ENCODE peak calls at places on chromosomes 4 and X, in ten cellular contexts. K is NCI-H510A treated with DMSO at 0.1 percent for 48 hours; X is smooth muscle cell of the brain vasculature; I is HEK293T; G is coronary artery; L is T-helper 2 cell; N is A549; O is cardiac fibroblast; C is stimulated activated CD4-positive, alpha-beta T cell treated with anti-CD3 and anti-CD28 coated beads, Interleukin-4, amount 100 ng/mL, for 1 hour; R is SW 1271. E is an unnamed sample.

GRCh38 chrX:38342853-38343778 is 9.3 kb upstream of the OTC start:
- DNase-seq in K (no peak), X (no peak), I (no peak), G (no peak), L (no peak), N (no peak), O (no peak), C (no peak), R (no peak), E (no peak)

GRCh38 chr4:6957994-6958393 is 48.4 kb downstream of the TBC1D14 start:
- DNase-seq in K (no peak), X (no peak), I (no peak), G (no peak), L (no peak), N (no peak), O (no peak), C (no peak), R (no peak), E (no peak)

GRCh38 chr4:26893491-26893890 is 32.9 kb downstream of the STIM2 start:
- DNase-seq in K (no peak), X (no peak), I (no peak), G (no peak), L (no peak), N (no peak), O (no peak), C (no peak), R (no peak), E (no peak)

GRCh38 chr4:184453402-184454160 is 20.8 kb downstream of the IRF2 start:
- DNase-seq in K (no peak), X (no peak), I (peak), G (peak), L (no peak), N (no peak), O (peak), C (peak), R (peak), E (peak)

GRCh38 chr4:171954650-171955049 is 141.4 kb downstream of the GALNTL6 start:
- DNase-seq in K (no peak), X (no peak), I (no peak), G (no peak), L (no peak), N (no peak), O (no peak), C (no peak), R (no peak), E (no peak)

GRCh38 chr4:65669981-65670330 is 333 bp downstream of the EPHA5 start:
- DNase-seq in K (peak), X (no peak), I (no peak), G (no peak), L (no peak), N (no peak), O (no peak), C (no peak), R (no peak), E (no peak)

GRCh38 chr4:26406346-26406975 is 83.8 kb downstream of the CCKAR start:
- DNase-seq in K (no peak), X (no peak), I (no peak), G (no peak), L (no peak), N (no peak), O (peak), C (no peak), R (no peak), E (no peak)

GRCh38 chr4:87505862-87506261 is 23.3 kb downstream of the SPARCL1 start:
- DNase-seq in K (no peak), X (no peak), I (no peak), G (no peak), L (no peak), N (no peak), O (no peak), C (no peak), R (no peak), E (no peak)

GRCh38 chr4:184599492-184600135 is 49.6 kb downstream of the CASP3 start:
- DNase-seq in K (no peak), X (peak), I (no peak), G (no peak), L (no peak), N (no peak), O (peak), C (no peak), R (no peak), E (no peak)

GRCh38 chr4:65623509-65623908 is 46.8 kb downstream of the EPHA5 start:
- DNase-seq in K (no peak), X (no peak), I (no peak), G (no peak), L (no peak), N (no peak), O (peak), C (no peak), R (peak), E (no peak)

GRCh38 chr4:83605744-83606172 is 69.8 kb downstream of the GPAT3 start:
- DNase-seq in K (no peak), X (no peak), I (no peak), G (no peak), L (no peak), N (no peak), O (no peak), C (no peak), R (no peak), E (no peak)

GRCh38 chrX:84634201-84634782 is 132.0 kb upstream of the HDX start:
- DNase-seq in K (no peak), X (no peak), I (no peak), G (no peak), L (no peak), N (no peak), O (no peak), C (no peak), R (no peak), E (no peak)

GRCh38 chrX:69396916-69397315 is 107.2 kb upstream of the NALF2 start:
- DNase-seq in K (no peak), X (no peak), I (no peak), G (no peak), L (no peak), N (no peak), O (no peak), C (no peak), R (no peak), E (peak)

GRCh38 chr4:113020966-113021365 is 28.5 kb upstream of the ANK2 start:
- DNase-seq in K (no peak), X (no peak), I (no peak), G (no peak), L (no peak), N (no peak), O (peak), C (no peak), R (no peak), E (no peak)

GRCh38 chr4:140556372-140557085 is 12.2 kb downstream of the UCP1 start:
- DNase-seq in K (no peak), X (no peak), I (no peak), G (no peak), L (no peak), N (no peak), O (no peak), C (no peak), R (no peak), E (no peak)

GRCh38 chr4:2165391-2165790 is 76.5 kb downstream of the HAUS3 start:
- DNase-seq in K (no peak), X (no peak), I (no peak), G (no peak), L (no peak), N (no peak), O (no peak), C (no peak), R (no peak), E (no peak)

GRCh38 chr4:7815562-7815961 is 124.1 kb downstream of the AFAP1 start:
- DNase-seq in K (no peak), X (no peak), I (no peak), G (peak), L (no peak), N (no peak), O (peak), C (no peak), R (no peak), E (no peak)

GRCh38 chr4:16890651-16891050 is 7.8 kb downstream of the LDB2 start:
- DNase-seq in K (no peak), X (no peak), I (no peak), G (no peak), L (no peak), N (no peak), O (no peak), C (no peak), R (no peak), E (no peak)

GRCh38 chrX:3166670-3167455 is 125.6 kb downstream of the ARSF start:
- DNase-seq in K (no peak), X (no peak), I (no peak), G (no peak), L (no peak), N (no peak), O (no peak), C (no peak), R (no peak), E (no peak)

GRCh38 chr4:65472531-65472930 is 197.8 kb downstream of the EPHA5 start:
- DNase-seq in K (no peak), X (no peak), I (no peak), G (no peak), L (no peak), N (no peak), O (no peak), C (no peak), R (no peak), E (no peak)

GRCh38 chrX:19670854-19671620 is 155.7 kb upstream of the MAP3K15 start:
- DNase-seq in K (no peak), X (no peak), I (peak), G (no peak), L (no peak), N (peak), O (peak), C (no peak), R (peak), E (no peak)

GRCh38 chr4:52202251-52202779 is 151.2 kb downstream of the SPATA18 start:
- DNase-seq in K (no peak), X (no peak), I (no peak), G (no peak), L (no peak), N (no peak), O (no peak), C (no peak), R (no peak), E (no peak)

GRCh38 chr4:177461606-177462005 is 19.4 kb upstream of the AGA start:
- DNase-seq in K (no peak), X (no peak), I (no peak), G (no peak), L (no peak), N (no peak), O (peak), C (no peak), R (no peak), E (no peak)

GRCh38 chr4:142091085-142091513 is 454.7 kb downstream of the IL15 start:
- DNase-seq in K (no peak), X (no peak), I (no peak), G (no peak), L (no peak), N (peak), O (peak), C (no peak), R (peak), E (no peak)

GRCh38 chr4:114017120-114017917 is 37.9 kb upstream of the ARSJ start:
- DNase-seq in K (no peak), X (no peak), I (no peak), G (no peak), L (no peak), N (no peak), O (peak), C (no peak), R (no peak), E (no peak)

GRCh38 chr4:3405176-3405575 is 36.6 kb upstream of the HGFAC start:
- DNase-seq in K (no peak), X (no peak), I (no peak), G (peak), L (no peak), N (no peak), O (no peak), C (no peak), R (no peak), E (no peak)

GRCh38 chr4:93317046-93317445 is 511.5 kb upstream of the ATOH1 start:
- DNase-seq in K (no peak), X (no peak), I (no peak), G (no peak), L (no peak), N (no peak), O (no peak), C (no peak), R (no peak), E (no peak)

GRCh38 chr4:119795986-119796578 is 167.5 kb upstream of the PDE5A start:
- DNase-seq in K (no peak), X (no peak), I (no peak), G (no peak), L (no peak), N (no peak), O (no peak), C (no peak), R (no peak), E (no peak)

E was measured in vagina.